ENCODE peak calls at places on chromosomes 1 and 21, in seven cellular contexts. Q is OCI-LY7, W is pancreas, I is cardiac fibroblast, K is NB4, Y is epithelial cell of esophagus, P is neural progenitor cell. L is an unnamed sample.
A peak's percentile ranks its signal among the peaks of the same experiment; 100 is the strongest.

GRCh38 chr1:96559181-96559580 is 162.4 kb upstream of the PTBP2 start:
- DNase-seq in W (no peak), Y (no peak), I (peak; percentile 70), Q (no peak), P (no peak), K (no peak), L (no peak)

GRCh38 chr1:41847733-41848132 is 71.0 kb downstream of the HIVEP3 start:
- DNase-seq in Y (no peak), I (no peak), P (no peak), Q (no peak), K (no peak), W (no peak), L (no peak)

GRCh38 chr1:112713466-112714312 is 1.4 kb downstream of the PPM1J start:
- DNase-seq in Q (peak; percentile 85), Y (no peak), I (no peak), W (peak; percentile 80), P (peak; percentile 28), K (peak; percentile 69), L (no peak)

GRCh38 chr1:58773406-58773840 is 10.4 kb downstream of the JUN start:
- DNase-seq in K (peak; percentile 77), I (peak; percentile 95), W (peak; percentile 72), Y (peak; percentile 65), Q (peak; percentile 65), P (peak; percentile 21), L (no peak)

GRCh38 chr21:43824250-43824882 is 35.0 kb downstream of the RRP1 start:
- DNase-seq in Y (peak; percentile 54), K (no peak), I (peak; percentile 58), P (no peak), Q (no peak), W (no peak), L (no peak)

GRCh38 chr1:30782361-30783243 is 25.0 kb upstream of the LAPTM5 start:
- DNase-seq in W (peak; percentile 73), Y (peak; percentile 60), I (peak; percentile 59), K (peak; percentile 73), P (peak; percentile 89), Q (peak; percentile 75), L (no peak)

GRCh38 chr1:67020304-67020703 is 33.6 kb downstream of the SLC35D1 start:
- DNase-seq in I (peak; percentile 69), P (no peak), Q (no peak), W (no peak), K (no peak), Y (no peak), L (no peak)

GRCh38 chr1:89880679-89881078 is 59.8 kb downstream of the LRRC8D start:
- DNase-seq in W (no peak), P (no peak), I (no peak), Y (no peak), K (no peak), Q (no peak), L (no peak)

GRCh38 chr1:206037521-206037920 is 13.8 kb upstream of the CTSE start:
- DNase-seq in W (no peak), Q (no peak), P (peak; percentile 26), I (no peak), Y (no peak), K (no peak), L (no peak)

GRCh38 chr21:34889287-34889536 is 159.9 kb downstream of the RUNX1 start:
- DNase-seq in K (no peak), I (peak; percentile 80), Y (peak; percentile 81), Q (no peak), P (no peak), W (no peak), L (peak; percentile 91)

GRCh38 chr1:116172666-116173065 is 61.5 kb downstream of the MAB21L3 start:
- DNase-seq in I (no peak), Y (no peak), Q (no peak), K (no peak), W (no peak), P (no peak), L (no peak)

GRCh38 chr1:27960762-27961645 is 1.2 kb downstream of the XKR8 start:
- DNase-seq in Y (no peak), Q (no peak), W (no peak), P (peak; percentile 18), I (peak; percentile 22), K (no peak), L (no peak)

GRCh38 chr1:48036693-48037386 is 39.7 kb upstream of the TRABD2B start:
- DNase-seq in K (no peak), Q (no peak), I (no peak), P (no peak), Y (peak; percentile 26), W (no peak), L (peak; percentile 54)

GRCh38 chr1:6962956-6963915 is 178.0 kb downstream of the CAMTA1 start:
- DNase-seq in P (peak; percentile 99), I (no peak), Q (peak; percentile 58), W (peak; percentile 67), K (no peak), Y (peak; percentile 43), L (peak; percentile 92)

GRCh38 chr1:23422955-23423354 is 1.6 kb downstream of the TCEA3 start:
- DNase-seq in K (no peak), Y (no peak), W (no peak), P (no peak), Q (no peak), I (no peak), L (no peak)

GRCh38 chr1:23422313-23422877 is 2.2 kb downstream of the TCEA3 start:
- DNase-seq in K (peak; percentile 83), P (no peak), I (peak; percentile 68), Y (peak; percentile 52), W (peak; percentile 80), Q (no peak), L (peak; percentile 95)

GRCh38 chr1:23421343-23421742 is 3.2 kb downstream of the TCEA3 start:
- DNase-seq in I (no peak), Q (no peak), W (no peak), P (no peak), Y (no peak), K (no peak), L (no peak)

GRCh38 chr1:23420778-23421177 is 3.8 kb downstream of the TCEA3 start:
- DNase-seq in I (no peak), Y (no peak), P (no peak), Q (no peak), W (no peak), K (no peak), L (no peak)

GRCh38 chr1:23421752-23422312 is 2.7 kb downstream of the TCEA3 start:
- DNase-seq in Q (no peak), W (peak; percentile 65), P (no peak), K (peak; percentile 41), Y (peak; percentile 29), I (peak; percentile 74), L (no peak)
- H3K4me3 ChIP-seq in Q (no peak overlapping the region), W (peak overlapping the region; percentile 92), P (no peak overlapping the region), K (no peak overlapping the region), Y (no peak overlapping the region), I (no peak overlapping the region), L (no peak overlapping the region)

DNA sequence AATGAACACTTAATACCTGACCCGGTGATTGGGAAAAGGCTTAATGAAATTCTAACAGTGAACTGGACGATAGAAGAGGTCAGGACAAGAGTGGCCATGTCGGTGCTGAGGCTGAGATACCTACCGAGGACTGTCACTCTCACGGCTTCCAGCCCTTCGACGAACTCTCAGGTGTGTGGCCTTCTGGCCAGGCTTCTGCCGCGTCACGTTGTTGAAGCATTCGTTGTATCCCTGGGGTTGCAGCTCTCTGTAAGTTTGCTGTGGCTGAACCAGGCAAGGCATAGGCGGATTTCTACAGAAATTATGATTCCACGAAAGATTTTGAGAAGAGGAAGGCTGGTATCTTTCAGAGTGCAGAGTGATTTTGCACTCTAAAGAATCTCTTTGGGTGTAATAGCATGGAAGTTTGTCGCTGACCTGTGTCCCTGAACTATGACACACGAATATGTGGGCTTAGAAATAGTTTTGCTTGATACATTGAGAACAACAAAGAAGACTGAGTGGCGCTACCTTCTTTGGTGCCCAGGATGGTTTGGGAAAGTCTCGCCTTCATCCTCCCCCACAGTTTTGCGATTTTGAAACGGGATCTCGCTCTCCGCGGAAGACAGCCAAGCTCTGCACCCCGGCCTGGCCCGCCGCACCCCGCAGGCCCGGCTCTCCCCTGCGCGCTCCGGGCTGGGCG is 403 bp upstream of the EPHX4 start:
- DNase-seq in P (peak; percentile 5), Y (no peak), W (no peak), Q (no peak), K (no peak), I (no peak), L (no peak)
- H3K4me3 ChIP-seq in P (peak overlapping the region; percentile 87), Y (peak overlapping the region; percentile 35), W (peak overlapping the region; percentile 41), Q (no peak overlapping the region), K (peak overlapping the region; percentile 38), I (peak overlapping the region; percentile 59), L (no peak overlapping the region)

GRCh38 chr1:12165342-12165741 is 1.4 kb upstream of the TNFRSF1B start:
- DNase-seq in I (no peak), Q (no peak), W (no peak), Y (peak; percentile 14), P (no peak), K (no peak), L (no peak)

GRCh38 chr1:12161662-12162458 is 4.9 kb upstream of the TNFRSF1B start:
- DNase-seq in W (peak; percentile 65), K (peak; percentile 96), Y (peak; percentile 70), P (no peak), Q (peak; percentile 65), I (peak; percentile 93), L (peak; percentile 82)

GRCh38 chr1:12161324-12161661 is 5.5 kb upstream of the TNFRSF1B start:
- DNase-seq in W (no peak), P (no peak), Y (no peak), Q (no peak), K (no peak), I (no peak), L (no peak)

GRCh38 chr1:12163210-12163609 is 3.6 kb upstream of the TNFRSF1B start:
- DNase-seq in I (no peak), K (no peak), W (no peak), P (no peak), Q (no peak), Y (no peak), L (no peak)

DNA sequence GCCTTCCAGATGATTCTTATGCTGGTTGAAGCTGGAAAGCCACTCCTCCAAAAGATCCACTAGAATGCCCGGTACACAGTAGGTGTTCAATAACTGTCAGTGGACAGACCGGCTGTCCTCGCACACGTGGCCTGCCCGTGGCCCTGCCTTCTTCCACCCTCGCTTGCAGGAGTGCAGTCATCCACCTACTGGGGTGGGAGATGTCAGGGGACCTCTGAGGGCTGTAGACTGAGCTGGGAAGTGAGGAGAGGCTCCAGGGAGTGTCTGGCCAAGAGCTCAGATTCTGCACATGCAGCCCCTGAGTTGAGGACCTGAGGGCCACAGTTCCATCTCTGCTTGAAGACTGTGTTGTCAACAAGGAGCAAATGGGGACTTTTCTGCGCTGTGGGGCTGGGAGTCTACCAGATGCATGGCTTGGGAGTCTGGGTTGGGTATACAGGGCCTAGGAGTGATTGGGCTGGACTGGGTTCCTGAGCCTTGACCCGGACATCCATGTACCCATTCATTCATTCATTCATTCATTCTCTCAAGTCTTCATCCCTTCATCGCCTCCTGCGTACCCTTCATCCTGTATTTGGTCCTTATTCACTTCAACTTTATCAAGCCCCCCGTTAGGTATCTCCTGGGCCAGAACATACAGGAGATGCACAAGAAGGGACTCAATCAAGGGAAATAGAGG is 4.2 kb upstream of the TNFRSF1B start:
- DNase-seq in Y (no peak), K (no peak), I (no peak), Q (no peak), P (no peak), W (no peak), L (no peak)
- H3K4me3 ChIP-seq in Y (no peak overlapping the region), K (no peak overlapping the region), I (no peak overlapping the region), Q (no peak overlapping the region), P (no peak overlapping the region), W (no peak overlapping the region), L (no peak overlapping the region)

GRCh38 chr1:26900001-26900814 is at the start of gene GPATCH3:
- DNase-seq in W (peak; percentile 92), Y (peak; percentile 94), Q (peak; percentile 95), K (peak; percentile 92), I (peak; percentile 97), P (peak; percentile 97), L (peak; percentile 91)

GRCh38 chr1:26897351-26897750 is 2.9 kb downstream of the GPATCH3 start:
- DNase-seq in I (no peak), Y (no peak), W (no peak), P (no peak), K (no peak), Q (no peak), L (no peak)

GRCh38 chr1:26900815-26901511 is 696 bp upstream of the GPATCH3 start:
- DNase-seq in W (no peak), I (no peak), Q (no peak), P (no peak), Y (no peak), K (no peak), L (no peak)
- H3K4me3 ChIP-seq in W (peak overlapping the region; percentile 73), I (peak overlapping the region; percentile 94), Q (peak overlapping the region; percentile 91), P (peak overlapping the region; percentile 90), Y (peak overlapping the region; percentile 84), K (peak overlapping the region; percentile 80), L (no peak overlapping the region)

L was measured in lower leg skin.